ENCODE peak calls at places on chromosomes 1 and 21, in five cellular contexts. U, B, N, R and I are unnamed samples.

GRCh38 chr1:246679211-246680177 is 44.7 kb upstream of the SCCPDH start:
- DNase-seq in R (no peak), U (no peak), B (no peak), N (no peak), I (no peak)

GRCh38 chr1:165073402-165074007 is 283.0 kb downstream of the LMX1A start:
- DNase-seq in B (no peak), R (peak; percentile 35), N (no peak), U (no peak), I (no peak)

GRCh38 chr1:79006564-79006963 is at the start of gene ADGRL4:
- DNase-seq in R (no peak), N (no peak), U (no peak), B (no peak), I (peak; percentile 57)

GRCh38 chr1:234844479-234845031 is 234.6 kb upstream of the IRF2BP2 start:
- DNase-seq in B (no peak), U (no peak), N (no peak), R (no peak), I (no peak)

GRCh38 chr1:108708726-108709660 is 3.7 kb upstream of the FNDC7 start:
- DNase-seq in R (peak; percentile 11), U (no peak), B (no peak), N (no peak), I (no peak)

GRCh38 chr1:72557446-72558049 is 275.2 kb upstream of the NEGR1 start:
- DNase-seq in B (no peak), U (no peak), R (peak; percentile 21), N (no peak), I (no peak)

GRCh38 chr21:44392916-44393315 is 39.5 kb downstream of the TRPM2 start:
- DNase-seq in U (no peak), N (no peak), B (no peak), R (no peak), I (no peak)

GRCh38 chr1:8343464-8344001 is 25.6 kb downstream of the SLC45A1 start:
- DNase-seq in B (peak; percentile 48), R (peak; percentile 83), U (peak; percentile 83), N (peak; percentile 76), I (peak; percentile 76)

GRCh38 chr1:222582099-222582774 is 7.5 kb downstream of the TAF1A start:
- DNase-seq in U (no peak), N (no peak), R (peak; percentile 84), B (no peak), I (no peak)

GRCh38 chr1:2493691-2494322 is 17.7 kb downstream of the PLCH2 start:
- DNase-seq in R (no peak), U (no peak), N (no peak), B (no peak), I (no peak)

GRCh38 chr1:205013683-205014367 is 29.2 kb upstream of the CNTN2 start:
- DNase-seq in U (peak; percentile 61), R (peak; percentile 23), B (no peak), N (peak; percentile 43), I (no peak)

GRCh38 chr1:220336391-220337065 is 64.3 kb upstream of the RAB3GAP2 start:
- DNase-seq in B (no peak), N (no peak), U (no peak), R (peak; percentile 80), I (no peak)

GRCh38 chr1:41743361-41743760 is 175.4 kb downstream of the HIVEP3 start:
- DNase-seq in N (no peak), R (no peak), U (no peak), B (no peak), I (no peak)

GRCh38 chr21:46295177-46295711 is 9.1 kb downstream of the YBEY start:
- DNase-seq in N (no peak), B (no peak), U (no peak), R (no peak), I (no peak)

GRCh38 chr1:241828576-241828975 is 19.4 kb upstream of the EXO1 start:
- DNase-seq in N (no peak), U (no peak), B (no peak), R (peak; percentile 57), I (no peak)

GRCh38 chr1:77744576-77744975 is 15.1 kb downstream of the USP33 start:
- DNase-seq in R (no peak), U (no peak), N (no peak), B (no peak), I (no peak)

GRCh38 chr1:7975212-7975865 is 13.8 kb downstream of the PARK7 start:
- DNase-seq in N (peak; percentile 82), R (peak; percentile 75), U (peak; percentile 72), B (no peak), I (peak; percentile 74)

GRCh38 chr1:17624540-17625256 is 85.2 kb downstream of the ARHGEF10L start:
- DNase-seq in B (peak; percentile 74), U (no peak), R (peak; percentile 72), N (peak; percentile 55), I (peak; percentile 78)

GRCh38 chr1:228860911-228861829 is 125.9 kb downstream of the RHOU start:
- DNase-seq in B (no peak), N (peak; percentile 58), U (no peak), R (peak; percentile 75), I (no peak)

GRCh38 chr1:223141021-223141420 is 2.0 kb downstream of the TLR5 start:
- DNase-seq in U (no peak), B (no peak), R (peak; percentile 57), N (no peak), I (no peak)

GRCh38 chr1:70042090-70042716 is 163.2 kb downstream of the LRRC40 start:
- DNase-seq in R (no peak), B (no peak), U (no peak), N (no peak), I (no peak)

GRCh38 chr1:205111354-205111753 is 10.4 kb downstream of the RBBP5 start:
- DNase-seq in U (no peak), R (no peak), N (no peak), B (no peak), I (no peak)

GRCh38 chr1:97726386-97726785 is 194.4 kb downstream of the DPYD start:
- DNase-seq in N (no peak), R (peak; percentile 4), U (no peak), B (no peak), I (no peak)

GRCh38 chr1:227447531-227447990 is 115.8 kb upstream of the ZNF678 start:
- DNase-seq in N (no peak), B (no peak), R (no peak), U (peak; percentile 20), I (peak; percentile 68)

GRCh38 chr1:63813829-63814277 is 40.0 kb downstream of the ROR1 start:
- DNase-seq in B (no peak), R (peak; percentile 68), N (no peak), U (peak; percentile 31), I (no peak)

GRCh38 chr1:36463404-36463772 is 796 bp downstream of the MRPS15 start:
- DNase-seq in R (peak; percentile 13), U (no peak), B (no peak), N (no peak), I (no peak)

DNA sequence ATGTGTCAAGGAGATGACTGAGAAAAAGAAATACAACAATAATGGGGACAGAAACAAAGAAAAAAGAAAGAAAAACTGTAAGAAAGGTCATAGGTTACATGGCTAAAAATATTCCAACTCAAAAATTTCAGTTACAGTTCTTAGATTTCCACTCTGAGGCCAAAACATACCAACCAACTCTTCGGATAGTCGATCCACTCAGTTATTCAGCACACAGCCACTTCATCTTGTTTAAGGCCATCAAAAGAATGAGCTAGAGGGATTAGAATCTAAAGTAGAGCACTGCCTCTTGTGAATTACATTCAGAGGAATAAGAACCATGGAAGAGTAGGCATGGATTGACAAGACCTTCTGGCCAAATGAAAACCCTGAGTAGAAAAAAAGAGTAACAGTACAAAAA is 277.0 kb downstream of the MRPL39 start:
- DNase-seq in N (no peak), U (no peak), R (no peak), B (no peak), I (no peak)
- H3K9me3 ChIP-seq in N (no peaks in the 10 kb centered on the region), U (no peaks in the 10 kb centered on the region), R (peaks cover 14% of the 10 kb centered on the region), B (no peaks in the 10 kb centered on the region), I (no peaks in the 10 kb centered on the region)

GRCh38 chr1:152533327-152533938 is 19.2 kb downstream of the CRCT1 start:
- DNase-seq in N (no peak), U (no peak), R (peak; percentile 50), B (no peak), I (no peak)
- H3K9me3 ChIP-seq in N (peaks cover 9% of the 10 kb centered on the region), U (no peaks in the 10 kb centered on the region), R (no peaks in the 10 kb centered on the region), B (no peaks in the 10 kb centered on the region), I (no peaks in the 10 kb centered on the region)

GRCh38 chr1:217137210-217137871 is 414.1 kb upstream of the ESRRG start:
- DNase-seq in N (no peak), R (no peak), B (no peak), U (no peak), I (no peak)

GRCh38 chr1:217135569-217135915 is 412.3 kb upstream of the ESRRG start:
- DNase-seq in B (no peak), N (no peak), U (no peak), R (peak; percentile 20), I (no peak)

GRCh38 chr1:217135987-217136894 is 413.0 kb upstream of the ESRRG start:
- DNase-seq in B (no peak), N (no peak), U (no peak), R (no peak), I (no peak)

GRCh38 chr1:217138173-217138838 is 415.1 kb upstream of the ESRRG start:
- DNase-seq in R (no peak), B (no peak), N (no peak), U (no peak), I (no peak)

GRCh38 chr1:217136895-217137205 is 413.6 kb upstream of the ESRRG start:
- DNase-seq in N (no peak), B (no peak), U (no peak), R (no peak), I (no peak)
- H3K9me3 ChIP-seq in N (no peaks in the 10 kb centered on the region), B (no peaks in the 10 kb centered on the region), U (no peaks in the 10 kb centered on the region), R (no peaks in the 10 kb centered on the region), I (no peaks in the 10 kb centered on the region)

GRCh38 chr1:67138813-67139539 is 4.2 kb upstream of the C1orf141 start:
- DNase-seq in N (no peak), U (no peak), B (no peak), R (no peak), I (no peak)

GRCh38 chr1:67134692-67135091 is at the start of gene C1orf141:
- DNase-seq in N (no peak), U (no peak), B (no peak), R (no peak), I (peak; percentile 67)

GRCh38 chr1:67137307-67137753 is 2.6 kb upstream of the C1orf141 start:
- DNase-seq in R (no peak), N (no peak), U (no peak), B (no peak), I (no peak)

GRCh38 chr1:67133177-67133576 is 1.6 kb downstream of the C1orf141 start:
- DNase-seq in U (no peak), N (no peak), R (no peak), B (no peak), I (no peak)

GRCh38 chr1:67135354-67135753 is 584 bp upstream of the C1orf141 start:
- DNase-seq in U (no peak), R (peak; percentile 16), B (no peak), N (no peak), I (no peak)
- H3K9me3 ChIP-seq in U (no peaks in the 10 kb centered on the region), R (no peaks in the 10 kb centered on the region), B (no peaks in the 10 kb centered on the region), N (no peaks in the 10 kb centered on the region), I (no peaks in the 10 kb centered on the region)